ENCODE peak calls at places on chromosomes 7 and 10, in four cellular contexts. D is cardiac fibroblast, H is retinal pigment epithelial cell, B is Panc1. J is an unnamed sample.

GRCh38 chr10:59019603-59020002 is 156.8 kb upstream of the PHYHIPL start:
- DNase-seq in D (peak), H (no peak), B (no peak), J (no peak)

GRCh38 chr10:121792198-121792597 is 135.6 kb downstream of the ATE1 start:
- DNase-seq in D (peak), H (no peak), B (no peak), J (no peak)

GRCh38 chr7:74483402-74484336 is 30.0 kb downstream of the GTF2IRD1 start:
- DNase-seq in D (peak), H (peak), B (no peak), J (no peak)

GRCh38 chr7:47416454-47417121 is 165.3 kb downstream of the TNS3 start:
- DNase-seq in D (no peak), H (no peak), B (no peak), J (no peak)

GRCh38 chr7:2519119-2519930 is at the start of gene LFNG:
- DNase-seq in D (peak), H (no peak), B (no peak), J (peak)

GRCh38 chr7:47100815-47101435 is 481.0 kb downstream of the TNS3 start:
- DNase-seq in D (peak), H (no peak), B (peak), J (no peak)

GRCh38 chr10:62597226-62597625 is 207.3 kb upstream of the ADO start:
- DNase-seq in D (no peak), H (no peak), B (no peak), J (no peak)

GRCh38 chr10:75122505-75122904 is 11.0 kb downstream of the SAMD8 start:
- DNase-seq in D (no peak), H (no peak), B (no peak), J (no peak)

GRCh38 chr10:60958892-60959601 is 15.1 kb upstream of the RHOBTB1 start:
- DNase-seq in D (peak), H (no peak), B (no peak), J (no peak)

GRCh38 chr10:91768123-91768522 is 30.1 kb upstream of the TNKS2 start:
- DNase-seq in D (no peak), H (no peak), B (no peak), J (no peak)

GRCh38 chr7:41979834-41980307 is 257.1 kb downstream of the GLI3 start:
- DNase-seq in D (peak), H (no peak), B (no peak), J (no peak)
- TF ChIP-seq CTCF in D (peak), H (peak), B (peak), J (peak)

GRCh38 chr10:73060738-73061635 is 35.7 kb downstream of the P4HA1 start:
- DNase-seq in D (peak), H (no peak), B (no peak), J (peak)
- TF ChIP-seq CTCF in D (peak), H (peak), B (peak), J (peak)

GRCh38 chr7:52723606-52724005 is 311.8 kb upstream of the POM121L12 start:
- DNase-seq in D (no peak), H (no peak), B (no peak), J (no peak)
- TF ChIP-seq CTCF in D (no peak), H (no peak), B (no peak), J (no peak)

DNA sequence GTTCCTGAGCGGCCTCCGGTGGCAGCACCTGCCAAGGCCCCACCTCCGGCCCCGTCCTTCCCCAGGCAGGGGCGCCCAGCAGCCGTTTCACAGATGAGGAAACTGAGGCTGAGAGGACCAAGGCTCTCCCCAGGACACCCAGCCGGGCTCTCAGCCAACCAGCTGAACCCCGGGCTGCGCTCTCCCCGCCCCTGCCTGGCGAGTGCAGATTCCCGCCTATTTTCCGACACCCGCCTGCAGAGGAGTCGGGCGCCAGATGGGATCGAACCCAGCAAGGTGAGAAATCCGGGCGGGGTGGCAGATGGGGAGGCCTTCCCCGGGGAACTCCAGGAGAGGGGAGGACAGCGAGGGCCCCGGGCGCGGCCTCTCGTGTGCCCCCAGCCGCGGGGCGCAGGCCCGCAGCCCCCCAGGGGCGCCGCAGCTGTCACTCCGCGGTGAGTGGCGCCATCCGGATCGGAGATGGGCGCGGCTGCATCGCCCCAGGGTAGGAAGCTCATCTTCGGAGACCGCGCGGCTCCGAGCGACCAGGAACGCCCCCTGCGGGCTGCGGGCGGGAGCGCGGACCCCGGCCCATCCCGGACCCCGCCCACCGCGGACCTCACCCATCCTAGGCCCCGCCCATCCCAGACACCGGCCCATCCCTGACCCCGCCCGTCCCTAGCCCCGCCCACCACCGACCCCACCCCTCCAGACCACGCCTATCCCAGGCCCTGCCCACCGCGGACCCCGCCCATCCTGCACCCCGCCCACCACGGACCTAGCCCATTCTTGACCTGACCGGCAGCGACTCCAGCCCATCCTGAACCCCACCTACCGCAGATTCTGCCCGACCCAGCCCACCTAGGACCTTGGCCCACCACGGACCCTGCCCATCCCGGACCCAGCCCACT is 90.3 kb downstream of the MICALL2 start:
- DNase-seq in D (no peak), H (no peak), B (no peak), J (peak)
- TF ChIP-seq CTCF in D (no peak), H (peak), B (no peak), J (no peak)

DNA sequence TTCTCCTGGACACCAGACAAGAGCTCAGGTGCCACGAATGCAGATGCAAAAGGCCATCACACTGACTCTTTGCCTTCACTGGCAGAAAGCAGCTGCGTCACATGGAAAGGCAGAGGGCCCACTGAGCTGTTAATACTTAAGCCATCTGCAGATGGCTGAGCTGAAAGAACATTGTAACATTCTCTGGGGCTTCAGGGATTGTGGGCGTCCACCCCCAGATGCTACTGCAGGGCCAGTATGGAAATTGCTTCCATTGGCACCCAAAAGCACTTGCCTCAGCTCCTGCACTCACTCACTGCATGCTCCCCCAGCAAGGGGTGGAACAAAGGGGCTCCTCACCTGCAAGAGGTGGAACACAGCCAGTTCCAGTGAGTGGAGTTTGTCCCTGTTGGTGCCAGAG is 1264.6 kb downstream of the REEP3 start:
- DNase-seq in D (no peak), H (no peak), B (no peak), J (no peak)
- TF ChIP-seq CTCF in D (no peak), H (no peak), B (no peak), J (no peak)